ENCODE peak calls at places on chromosomes 12 and 14, in eight cellular contexts. Z is tibial artery; B is MG63; U is CD4-positive, alpha-beta memory T cell; V is lower leg skin; A is brain microvascular endothelial cell; H is transverse colon; O is fibroblast of pulmonary artery. T is an unnamed sample.

GRCh38 chr12:32230607-32230982 is 123.9 kb downstream of the BICD1 start:
- DNase-seq in U (no peak), A (no peak), B (no peak), V (no peak), O (no peak), H (no peak), Z (no peak), T (no peak)

GRCh38 chr12:131375261-131375971 is 335.5 kb upstream of the SFSWAP start:
- DNase-seq in Z (no peak), U (no peak), H (no peak), O (no peak), B (no peak), V (peak; percentile 36), A (no peak), T (no peak)

GRCh38 chr12:94174576-94174975 is 26.2 kb downstream of the PLXNC1 start:
- DNase-seq in A (no peak), B (no peak), U (peak; percentile 8), Z (no peak), O (no peak), H (peak; percentile 63), V (no peak), T (no peak)

GRCh38 chr14:77638738-77639137 is 22.3 kb upstream of the SPTLC2 start:
- DNase-seq in H (no peak), V (no peak), O (peak; percentile 51), A (peak; percentile 97), Z (no peak), U (no peak), B (peak; percentile 52), T (peak; percentile 88)

GRCh38 chr14:68878908-68879307 is 86.0 kb upstream of the ZFP36L1 start:
- DNase-seq in O (no peak), A (no peak), H (no peak), B (no peak), U (no peak), Z (no peak), V (no peak), T (no peak)

GRCh38 chr12:67681145-67681778 is 32.7 kb downstream of the DYRK2 start:
- DNase-seq in A (peak; percentile 91), H (no peak), V (no peak), U (no peak), Z (peak; percentile 34), B (peak; percentile 49), O (peak; percentile 95), T (peak; percentile 92)

GRCh38 chr12:69779928-69780327 is 41.3 kb downstream of the RAB3IP start:
- DNase-seq in V (no peak), A (peak; percentile 56), U (no peak), Z (no peak), O (peak; percentile 69), H (no peak), B (peak; percentile 20), T (peak; percentile 75)

GRCh38 chr14:67764496-67764895 is 51.9 kb downstream of the ZFYVE26 start:
- DNase-seq in O (no peak), U (no peak), V (no peak), H (peak; percentile 27), B (no peak), A (no peak), Z (no peak), T (no peak)

GRCh38 chr14:74913986-74914573 is 9.0 kb downstream of the RPS6KL1 start:
- DNase-seq in O (peak; percentile 85), V (peak; percentile 93), B (peak; percentile 58), Z (peak; percentile 86), A (peak; percentile 62), U (no peak), H (peak; percentile 62), T (peak; percentile 86)

GRCh38 chr12:95169368-95169767 is 47.9 kb downstream of the FGD6 start:
- DNase-seq in Z (no peak), O (peak; percentile 73), A (peak; percentile 95), H (peak; percentile 61), V (no peak), B (peak; percentile 45), U (no peak), T (peak; percentile 67)

GRCh38 chr12:113065126-113066007 is 8.8 kb downstream of the DTX1 start:
- DNase-seq in V (no peak), O (peak; percentile 7), U (no peak), B (peak; percentile 6), A (no peak), Z (no peak), H (no peak), T (no peak)

GRCh38 chr12:95205685-95206084 is 11.6 kb downstream of the FGD6 start:
- DNase-seq in O (peak; percentile 89), Z (no peak), B (peak; percentile 65), H (no peak), U (no peak), A (peak; percentile 77), V (no peak), T (peak; percentile 89)

GRCh38 chr12:3998397-3998796 is 125.2 kb upstream of the PARP11 start:
- DNase-seq in B (no peak), V (peak; percentile 26), U (no peak), O (no peak), A (no peak), H (no peak), Z (no peak), T (no peak)

GRCh38 chr14:102058146-102058545 is 28.7 kb downstream of the HSP90AA1 start:
- DNase-seq in B (no peak), Z (no peak), O (peak; percentile 48), V (no peak), H (no peak), A (peak; percentile 20), U (no peak), T (no peak)

GRCh38 chr12:52139579-52140062 is 52.2 kb downstream of the KRT80 start:
- DNase-seq in A (no peak), O (no peak), H (peak; percentile 56), V (no peak), U (peak; percentile 25), Z (no peak), B (no peak), T (no peak)

GRCh38 chr12:14664434-14665023 is 31.9 kb downstream of the GUCY2C start:
- DNase-seq in A (peak; percentile 45), O (peak; percentile 62), Z (no peak), U (peak; percentile 47), H (peak; percentile 22), B (no peak), V (no peak), T (peak; percentile 55)

GRCh38 chr12:48980389-48980952 is 2.3 kb downstream of the WNT1 start:
- DNase-seq in O (no peak), A (no peak), Z (no peak), U (peak; percentile 41), H (peak; percentile 53), B (no peak), V (no peak), T (no peak)

GRCh38 chr12:26711072-26711471 is 121.9 kb downstream of the ITPR2 start:
- DNase-seq in A (no peak), Z (no peak), H (no peak), U (no peak), B (no peak), O (no peak), V (no peak), T (no peak)

GRCh38 chr12:76018111-76018510 is 13.5 kb downstream of the PHLDA1 start:
- DNase-seq in A (peak; percentile 87), Z (no peak), O (peak; percentile 66), U (no peak), H (no peak), B (no peak), V (no peak), T (peak; percentile 54)

GRCh38 chr12:19614601-19615442 is 175.5 kb downstream of the AEBP2 start:
- DNase-seq in H (no peak), Z (no peak), B (no peak), U (no peak), A (no peak), V (no peak), O (no peak), T (no peak)

GRCh38 chr12:106480259-106480658 is 102.5 kb upstream of the RFX4 start:
- DNase-seq in Z (no peak), B (no peak), V (no peak), U (no peak), O (no peak), A (no peak), H (no peak), T (no peak)

DNA sequence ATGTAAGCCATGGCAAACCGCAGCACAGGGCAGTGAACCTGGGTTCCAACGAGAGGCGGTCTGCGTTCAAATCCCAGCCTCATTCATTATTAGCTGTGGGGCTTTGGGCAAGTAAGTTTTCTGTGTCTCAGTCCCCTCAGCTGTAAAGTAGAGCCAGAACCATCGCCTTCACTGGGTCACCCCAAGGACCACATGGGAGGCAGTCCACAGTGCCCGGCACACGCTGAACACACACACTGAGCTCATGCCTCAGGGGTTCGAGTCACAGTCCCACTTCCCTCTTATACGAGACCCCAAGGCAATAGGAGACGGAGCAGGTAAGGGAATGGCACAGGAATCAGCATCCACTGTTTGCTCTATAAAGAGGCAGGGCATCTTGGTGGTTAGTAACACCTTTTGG is 19.1 kb downstream of the LRTM2 start:
- DNase-seq in H (no peak), A (no peak), B (no peak), Z (no peak), V (no peak), O (no peak), U (no peak), T (no peak)
- H3K4me3 ChIP-seq in H (no peak overlapping the region), A (no peak overlapping the region), B (no peak overlapping the region), Z (no peak overlapping the region), V (no peak overlapping the region), O (no peak overlapping the region), U (no peak overlapping the region), T (no peak overlapping the region)

GRCh38 chr14:92922155-92922735 is 705 bp upstream of the CHGA start:
- DNase-seq in H (no peak), V (no peak), B (no peak), O (no peak), U (no peak), A (no peak), Z (no peak), T (no peak)
- H3K4me3 ChIP-seq in H (no peak overlapping the region), V (no peak overlapping the region), B (no peak overlapping the region), O (no peak overlapping the region), U (no peak overlapping the region), A (no peak overlapping the region), Z (no peak overlapping the region), T (no peak overlapping the region)

DNA sequence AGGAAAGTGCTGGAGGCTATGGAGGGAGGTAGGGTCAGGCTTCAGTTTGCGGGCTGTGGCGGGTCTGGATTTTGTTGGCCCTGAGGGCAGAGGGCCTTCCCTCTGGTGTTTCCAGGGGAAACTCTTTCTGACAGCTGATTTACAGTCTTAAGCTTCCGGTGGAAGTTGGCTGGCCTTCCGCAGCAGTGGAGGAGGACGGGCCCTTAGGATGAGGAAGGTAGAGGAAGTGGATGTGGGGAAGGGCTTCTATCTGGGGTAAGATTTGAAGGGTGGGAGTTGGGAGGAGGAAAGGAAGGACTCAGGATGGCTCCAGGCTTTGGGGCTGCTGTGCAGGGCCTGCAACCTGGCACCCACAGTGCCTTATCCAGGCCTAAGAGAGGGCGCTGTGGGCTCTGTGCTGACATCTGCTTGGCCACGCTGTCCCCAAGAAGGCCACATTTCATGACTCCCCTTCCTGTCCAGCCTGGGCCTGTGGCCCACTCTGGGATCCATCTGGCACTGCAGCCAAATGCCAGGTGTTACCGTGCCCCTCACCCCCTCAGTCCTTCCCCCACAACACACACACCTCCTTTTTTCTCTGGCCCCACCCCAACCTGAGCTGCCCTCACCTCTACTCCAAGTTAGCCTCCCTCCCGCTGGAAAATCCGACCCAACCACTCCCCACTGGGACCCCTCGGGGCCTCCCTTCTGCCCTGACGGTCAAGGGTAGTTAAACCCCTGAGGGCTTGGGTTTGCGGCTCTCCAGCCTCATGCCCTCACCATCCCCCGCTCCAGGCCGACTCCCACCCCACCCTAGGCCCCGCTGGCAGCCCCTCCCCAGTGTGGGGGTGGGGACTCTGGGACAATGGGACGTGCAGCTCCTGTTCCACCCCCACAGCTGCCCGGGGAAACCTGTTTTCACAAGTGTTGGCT is 7.7 kb upstream of the PPP1R13B start:
- DNase-seq in Z (no peak), A (no peak), V (no peak), O (no peak), U (no peak), B (no peak), H (peak; percentile 59), T (no peak)
- H3K4me3 ChIP-seq in Z (no peak overlapping the region), A (no peak overlapping the region), V (no peak overlapping the region), O (no peak overlapping the region), U (no peak overlapping the region), B (no peak overlapping the region), H (no peak overlapping the region), T (no peak overlapping the region)

GRCh38 chr12:78088391-78088832 is 257.7 kb downstream of the NAV3 start:
- DNase-seq in V (no peak), O (peak; percentile 29), A (no peak), U (no peak), H (no peak), B (no peak), Z (no peak), T (peak; percentile 29)
- H3K4me3 ChIP-seq in V (no peak overlapping the region), O (peak overlapping the region; percentile 35), A (no peak overlapping the region), U (no peak overlapping the region), H (no peak overlapping the region), B (peak overlapping the region; percentile 7), Z (no peak overlapping the region), T (peak overlapping the region; percentile 42)

T was measured in cardiac fibroblast.